ENCODE peak calls at places on chromosomes 4 and X, in six cellular contexts. H is H1, V is neuronal stem cell, K is mesenchymal stem cell, W is trophoblast cell, Y is H9. I is an unnamed sample.

GRCh38 chrX:18574591-18574990 is 97.3 kb downstream of the RS1 start:
- DNase-seq in H (no peak), V (no peak), K (peak), W (peak), Y (no peak), I (peak)

GRCh38 chr4:165464813-165465381 is 86.1 kb downstream of the CPE start:
- DNase-seq in H (no peak), V (peak), K (peak), W (no peak), Y (no peak), I (peak)

GRCh38 chrX:107324493-107325310 is 118.3 kb downstream of the DNAAF6 start:
- DNase-seq in H (peak), V (peak), K (peak), W (peak), Y (peak), I (peak)

GRCh38 chr4:135408109-135408508 is 1206.5 kb upstream of the PABPC4L start:
- DNase-seq in H (no peak), V (no peak), K (no peak), W (no peak), Y (peak), I (no peak)

GRCh38 chr4:72076562-72076961 is 44.8 kb downstream of the NPFFR2 start:
- DNase-seq in H (no peak), V (no peak), K (peak), W (peak), Y (no peak), I (no peak)

GRCh38 chr4:98516042-98516440 is 142.4 kb downstream of the TSPAN5 start:
- DNase-seq in H (no peak), V (no peak), K (peak), W (peak), Y (no peak), I (peak)

GRCh38 chr4:182616476-182616875 is 300.7 kb downstream of the DCTD start:
- DNase-seq in H (no peak), V (no peak), K (no peak), W (no peak), Y (no peak), I (no peak)

GRCh38 chrX:316351-317325 is 2.0 kb downstream of the GTPBP6 start:
- DNase-seq in H (no peak), V (no peak), K (no peak), W (no peak), Y (no peak), I (no peak)

GRCh38 chr4:152640058-152640921 is 39.5 kb downstream of the TMEM154 start:
- DNase-seq in H (no peak), V (no peak), K (peak), W (no peak), Y (no peak), I (peak)

GRCh38 chr4:111641813-111642579 is 503.3 kb upstream of the FAM241A start:
- DNase-seq in H (peak), V (peak), K (peak), W (peak), Y (peak), I (peak)

GRCh38 chrX:39165185-39165584 is 363.9 kb downstream of the MID1IP1 start:
- DNase-seq in H (no peak), V (no peak), K (no peak), W (no peak), Y (no peak), I (no peak)

GRCh38 chr4:17283251-17283650 is 228.6 kb downstream of the QDPR start:
- DNase-seq in H (no peak), V (no peak), K (no peak), W (no peak), Y (no peak), I (no peak)

GRCh38 chrX:154411981-154412340 is 622 bp downstream of the TAFAZZIN start:
- DNase-seq in H (no peak), V (no peak), K (peak), W (no peak), Y (peak), I (peak)

GRCh38 chr4:121597346-121597934 is 99.3 kb downstream of the ANXA5 start:
- DNase-seq in H (no peak), V (no peak), K (no peak), W (no peak), Y (no peak), I (peak)

GRCh38 chr4:86498560-86499166 is 95.5 kb upstream of the PTPN13 start:
- DNase-seq in H (no peak), V (no peak), K (peak), W (no peak), Y (no peak), I (peak)

GRCh38 chr4:4289055-4289454 is 899 bp downstream of the LYAR start:
- DNase-seq in H (no peak), V (no peak), K (no peak), W (no peak), Y (no peak), I (no peak)

GRCh38 chrX:134377537-134377936 is 82.4 kb upstream of the HPRT1 start:
- DNase-seq in H (no peak), V (no peak), K (peak), W (no peak), Y (no peak), I (peak)

GRCh38 chrX:71922697-71923096 is 12.1 kb downstream of the NHSL2 start:
- DNase-seq in H (no peak), V (no peak), K (no peak), W (no peak), Y (no peak), I (no peak)

GRCh38 chr4:145709843-145710242 is 29.9 kb downstream of the C4orf51 start:
- DNase-seq in H (no peak), V (no peak), K (peak), W (peak), Y (no peak), I (peak)

GRCh38 chr4:54433686-54434085 is 204.6 kb downstream of the PDGFRA start:
- DNase-seq in H (no peak), V (no peak), K (peak), W (peak), Y (peak), I (peak)

GRCh38 chrX:113892401-113892800 is 691.5 kb upstream of the HTR2C start:
- DNase-seq in H (no peak), V (no peak), K (no peak), W (no peak), Y (no peak), I (no peak)

GRCh38 chrX:102155806-102156179 is at the start of gene BEX5:
- DNase-seq in H (peak), V (peak), K (no peak), W (no peak), Y (peak), I (no peak)

GRCh38 chr4:22071749-22072148 is 123.2 kb upstream of the KCNIP4 start:
- DNase-seq in H (no peak), V (no peak), K (no peak), W (no peak), Y (no peak), I (no peak)

GRCh38 chrX:23803931-23804381 is 21.0 kb downstream of the SAT1 start:
- DNase-seq in H (no peak), V (no peak), K (peak), W (no peak), Y (no peak), I (peak)

GRCh38 chr4:113288691-113289090 is 239.2 kb downstream of the ANK2 start:
- DNase-seq in H (no peak), V (no peak), K (no peak), W (no peak), Y (no peak), I (no peak)

GRCh38 chr4:123479944-123480343 is 83.3 kb downstream of the SPRY1 start:
- DNase-seq in H (no peak), V (no peak), K (peak), W (no peak), Y (no peak), I (peak)

GRCh38 chr4:1837069-1837468 is 18.9 kb downstream of the LETM1 start:
- DNase-seq in H (no peak), V (no peak), K (no peak), W (no peak), Y (no peak), I (no peak)

GRCh38 chrX:40550069-40550468 is 30.7 kb upstream of the ATP6AP2 start:
- DNase-seq in H (no peak), V (no peak), K (no peak), W (no peak), Y (no peak), I (no peak)

GRCh38 chr4:89196056-89196674 is 84.8 kb downstream of the TIGD2 start:
- DNase-seq in H (no peak), V (no peak), K (peak), W (no peak), Y (no peak), I (no peak)

GRCh38 chrX:109533631-109534030 is 3.0 kb upstream of the NXT2 start:
- DNase-seq in H (no peak), V (no peak), K (no peak), W (no peak), Y (no peak), I (peak)

GRCh38 chr4:97656034-97656720 is 487.1 kb downstream of the STPG2 start:
- DNase-seq in H (no peak), V (no peak), K (peak), W (peak), Y (no peak), I (no peak)

GRCh38 chr4:7904108-7904516 is 35.5 kb downstream of the AFAP1 start:
- DNase-seq in H (no peak), V (no peak), K (peak), W (peak), Y (no peak), I (peak)

GRCh38 chr4:165763640-165764039 is 109.4 kb upstream of the TLL1 start:
- DNase-seq in H (no peak), V (no peak), K (no peak), W (no peak), Y (no peak), I (no peak)

GRCh38 chr4:145482209-145483021 is 762 bp downstream of the SMAD1 start:
- DNase-seq in H (no peak), V (peak), K (peak), W (no peak), Y (peak), I (peak)

GRCh38 chr4:150176559-150176958 is 98.3 kb downstream of the DCLK2 start:
- DNase-seq in H (no peak), V (no peak), K (no peak), W (peak), Y (no peak), I (peak)

GRCh38 chr4:13515268-13515667 is 29.0 kb downstream of the NKX3-2 start:
- DNase-seq in H (no peak), V (no peak), K (no peak), W (no peak), Y (no peak), I (no peak)

GRCh38 chr4:163343604-163344146 is at the start of gene NPY5R:
- DNase-seq in H (no peak), V (peak), K (peak), W (no peak), Y (peak), I (no peak)
- H3K4me2 ChIP-seq in H (peak), V (peak), K (peak), W (peak), Y (peak), I (no peak)

GRCh38 chr4:77800077-77800476 is 19.1 kb downstream of the CNOT6L start:
- DNase-seq in H (no peak), V (no peak), K (no peak), W (no peak), Y (no peak), I (no peak)

GRCh38 chr4:77800483-77801259 is 18.5 kb downstream of the CNOT6L start:
- DNase-seq in H (no peak), V (no peak), K (no peak), W (no peak), Y (no peak), I (peak)

GRCh38 chr4:77798385-77798784 is 20.8 kb downstream of the CNOT6L start:
- DNase-seq in H (no peak), V (no peak), K (no peak), W (no peak), Y (no peak), I (no peak)

GRCh38 chr4:77802406-77802805 is 16.8 kb downstream of the CNOT6L start:
- DNase-seq in H (no peak), V (no peak), K (no peak), W (no peak), Y (no peak), I (no peak)

GRCh38 chr4:77801260-77801608 is 17.9 kb downstream of the CNOT6L start:
- DNase-seq in H (no peak), V (no peak), K (no peak), W (no peak), Y (no peak), I (no peak)
- H2AK5ac ChIP-seq in H (no peak), V (no peak), K (no peak), W (no peak), Y (no peak), I (no peak)

DNA sequence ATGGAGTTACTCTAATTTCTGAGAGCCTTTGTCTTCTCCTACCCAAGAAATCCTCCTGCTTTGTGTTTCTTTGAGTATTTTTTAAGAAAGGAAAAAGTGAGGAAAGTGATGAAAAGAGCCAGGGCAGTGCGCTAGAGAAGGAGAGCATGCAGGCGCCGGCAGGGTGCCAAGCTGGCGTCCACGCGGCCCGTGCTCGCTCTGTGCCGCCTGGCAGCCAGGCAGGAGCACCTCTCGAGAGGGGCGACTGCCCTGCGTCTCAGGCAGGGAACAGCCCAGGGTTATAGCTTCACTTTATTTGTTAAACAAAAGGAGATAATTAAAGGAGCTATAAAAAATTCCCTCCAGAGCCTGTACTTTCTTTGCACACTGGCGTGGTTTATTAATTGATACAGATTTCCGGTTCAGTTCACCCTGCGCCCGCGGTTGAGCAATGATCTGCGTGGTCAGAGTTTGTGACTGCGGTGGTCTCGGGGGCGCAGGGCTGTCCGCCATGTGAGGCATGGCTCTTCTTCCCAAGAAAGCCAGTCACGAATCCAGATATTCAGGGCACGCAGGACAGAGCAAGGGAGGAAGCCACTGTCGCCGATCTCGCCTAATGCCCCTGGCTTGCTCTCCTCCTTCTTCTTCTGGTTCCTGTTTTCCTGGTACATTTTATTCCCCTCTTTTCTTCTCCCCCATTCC is 110.7 kb upstream of the PAQR3 start:
- DNase-seq in H (no peak), V (no peak), K (no peak), W (no peak), Y (no peak), I (no peak)
- H3K4me2 ChIP-seq in H (no peak), V (no peak), K (no peak), W (no peak), Y (no peak), I (no peak)

DNA sequence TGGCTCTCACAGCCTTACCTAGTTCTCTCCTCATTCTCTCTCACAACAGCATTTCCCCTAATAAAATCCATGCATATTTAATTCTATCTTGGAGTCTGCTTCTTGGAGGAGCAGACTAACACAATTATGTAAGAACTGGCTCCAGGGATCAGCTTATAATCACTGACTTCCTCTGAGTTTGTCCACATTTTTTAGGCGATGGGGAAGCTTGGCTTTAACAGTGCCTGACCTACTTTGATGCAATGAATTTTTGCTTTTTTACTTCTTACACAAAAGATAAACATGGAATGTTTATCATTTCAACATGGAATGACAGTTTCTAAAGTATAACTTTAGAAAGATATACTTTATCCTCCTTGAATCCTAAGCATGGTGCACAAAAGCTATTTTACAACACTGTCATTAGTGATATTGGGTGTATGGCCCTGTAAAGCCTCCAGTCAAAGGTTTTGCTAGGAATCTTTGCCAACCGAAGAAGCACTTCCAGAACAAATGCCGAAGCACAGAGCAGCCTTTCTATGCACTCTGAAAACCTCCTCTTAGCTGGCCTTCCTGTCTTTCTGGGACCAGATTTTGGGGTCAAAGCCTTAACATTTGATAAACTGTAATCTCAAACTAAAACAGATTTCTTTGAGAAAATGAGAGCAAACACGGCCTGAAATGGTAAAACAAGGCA is 750 bp downstream of the BDH2 start:
- DNase-seq in H (no peak), V (no peak), K (peak), W (no peak), Y (no peak), I (peak)
- H2AK5ac ChIP-seq in H (no peak), V (peak), K (peak), W (no peak), Y (no peak), I (peak)

GRCh38 chr4:186790630-186791029 is 67.0 kb upstream of the FAT1 start:
- DNase-seq in H (no peak), V (no peak), K (no peak), W (no peak), Y (no peak), I (peak)
- H3K4me2 ChIP-seq in H (no peak), V (no peak), K (no peak), W (no peak), Y (no peak), I (peak)

I was measured in IMR-90.